ENCODE peak calls at places on chromosome 15, in four cellular contexts. Q is H1, K is GM12878, X is HepG2. T is an unnamed sample.

GRCh38 chr15:71301958-71302621 is 186.8 kb downstream of the THSD4 start:
- DNase-seq in X (no peak), Q (no peak), K (no peak), T (no peak)

GRCh38 chr15:64356443-64357040 is 569 bp upstream of the CSNK1G1 start:
- DNase-seq in Q (no peak), X (peak; percentile 73), K (no peak), T (no peak)

GRCh38 chr15:50058231-50058630 is 60.8 kb downstream of the ATP8B4 start:
- DNase-seq in K (no peak), X (no peak), Q (no peak), T (no peak)

GRCh38 chr15:41819455-41820050 is 8.3 kb upstream of the JMJD7 start:
- DNase-seq in K (no peak), X (no peak), Q (no peak), T (no peak)

GRCh38 chr15:96629501-96629900 is 299.0 kb downstream of the NR2F2 start:
- DNase-seq in X (no peak), K (no peak), Q (no peak), T (no peak)

GRCh38 chr15:44537728-44538240 is 837 bp downstream of the EIF3J start:
- DNase-seq in Q (no peak), K (no peak), X (peak; percentile 49), T (no peak)

GRCh38 chr15:44435893-44436667 is 8.7 kb downstream of the CTDSPL2 start:
- DNase-seq in K (no peak), Q (no peak), X (no peak), T (no peak)

GRCh38 chr15:96849501-96849900 is 519.0 kb downstream of the NR2F2 start:
- DNase-seq in Q (no peak), K (no peak), X (no peak), T (no peak)

GRCh38 chr15:67501177-67501835 is 19.6 kb upstream of the C15orf61 start:
- DNase-seq in K (no peak), Q (no peak), X (peak; percentile 24), T (peak; percentile 6)

GRCh38 chr15:45133561-45133920 is 3.7 kb downstream of the DUOX1 start:
- DNase-seq in Q (no peak), K (no peak), X (no peak), T (no peak)

GRCh38 chr15:78668987-78669386 is 28.0 kb upstream of the CHRNB4 start:
- DNase-seq in Q (no peak), K (no peak), X (no peak), T (no peak)

GRCh38 chr15:76868740-76869139 is 36.4 kb downstream of the SCAPER start:
- DNase-seq in K (no peak), Q (no peak), X (no peak), T (no peak)

GRCh38 chr15:40879609-40880008 is 5.6 kb upstream of the RHOV start:
- DNase-seq in X (no peak), K (no peak), Q (no peak), T (no peak)

GRCh38 chr15:60004846-60005351 is 788 bp downstream of the FOXB1 start:
- DNase-seq in Q (no peak), K (no peak), X (no peak), T (no peak)

GRCh38 chr15:40591310-40591845 is 2.7 kb upstream of the KNL1 start:
- DNase-seq in X (peak; percentile 35), Q (peak; percentile 53), K (no peak), T (no peak)

GRCh38 chr15:60086676-60087446 is 82.8 kb downstream of the FOXB1 start:
- DNase-seq in Q (no peak), X (no peak), K (no peak), T (no peak)

GRCh38 chr15:66906660-66907059 is 158.7 kb upstream of the SMAD3 start:
- DNase-seq in Q (no peak), K (no peak), X (no peak), T (no peak)

GRCh38 chr15:63476229-63476632 is 28.2 kb upstream of the USP3 start:
- DNase-seq in X (peak; percentile 85), K (no peak), Q (no peak), T (no peak)

GRCh38 chr15:44727462-44728231 is 8.7 kb upstream of the TRIM69 start:
- DNase-seq in K (no peak), Q (no peak), X (no peak), T (no peak)

GRCh38 chr15:75350601-75351331 is 3.9 kb downstream of the NEIL1 start:
- DNase-seq in X (no peak), K (no peak), Q (no peak), T (no peak)

GRCh38 chr15:101276501-101277037 is 716 bp downstream of the SELENOS start:
- DNase-seq in X (no peak), Q (no peak), K (no peak), T (no peak)

GRCh38 chr15:85583404-85584390 is 203.3 kb downstream of the AKAP13 start:
- DNase-seq in Q (no peak), X (no peak), K (peak; percentile 93), T (no peak)

GRCh38 chr15:58742424-58743160 is 6.9 kb downstream of the ADAM10 start:
- DNase-seq in Q (no peak), K (no peak), X (peak; percentile 70), T (no peak)

GRCh38 chr15:39181348-39181747 is 399.5 kb upstream of the THBS1 start:
- DNase-seq in K (no peak), X (no peak), Q (no peak), T (no peak)
- TF ChIP-seq SUZ12 in K (no peak), X (no peak), Q (no peak), T (no peak)

DNA sequence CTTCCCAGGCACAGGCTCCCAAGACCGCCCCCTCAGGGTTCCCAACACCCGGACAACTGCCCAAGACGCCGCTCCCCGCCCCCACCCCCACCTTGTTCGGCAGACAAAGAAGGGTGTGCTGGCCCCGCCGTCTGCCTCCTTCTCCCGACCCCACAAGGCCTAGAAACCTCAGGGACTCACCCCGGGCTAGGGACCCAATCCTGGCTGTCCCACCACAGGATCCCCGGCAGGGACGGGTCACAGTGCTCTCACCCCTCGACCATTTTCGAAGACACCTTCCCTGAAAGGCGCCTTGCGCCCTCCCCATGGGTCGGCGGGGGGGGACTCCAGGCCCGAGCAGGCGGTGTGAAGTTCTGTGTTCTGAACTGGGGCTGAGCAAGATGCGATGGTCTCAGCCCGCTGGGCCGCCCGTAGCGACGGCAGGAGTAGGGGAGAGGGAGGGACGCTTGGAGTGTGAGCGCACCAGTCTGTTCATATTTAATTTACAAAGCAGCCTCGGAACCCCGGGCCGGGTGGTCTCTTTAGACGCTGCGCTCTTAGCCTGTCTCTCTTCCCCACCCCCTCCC is 1.5 kb upstream of the ISLR2 start:
- DNase-seq in Q (peak; percentile 73), X (no peak), K (no peak), T (no peak)
- H3K27me3 ChIP-seq in Q (peaks cover 78% of the 10 kb centered on the region), X (peaks cover 10% of the 10 kb centered on the region), K (peaks cover 25% of the 10 kb centered on the region), T (peaks cover 90% of the 10 kb centered on the region)

GRCh38 chr15:92902723-92903587 is 2.8 kb downstream of the CHD2 start:
- DNase-seq in X (no peak), K (no peak), Q (no peak), T (no peak)
- H3K4me3 ChIP-seq in X (peak overlapping the region; percentile 89), K (peak overlapping the region; percentile 95), Q (peak overlapping the region; percentile 91), T (peak overlapping the region; percentile 73)

DNA sequence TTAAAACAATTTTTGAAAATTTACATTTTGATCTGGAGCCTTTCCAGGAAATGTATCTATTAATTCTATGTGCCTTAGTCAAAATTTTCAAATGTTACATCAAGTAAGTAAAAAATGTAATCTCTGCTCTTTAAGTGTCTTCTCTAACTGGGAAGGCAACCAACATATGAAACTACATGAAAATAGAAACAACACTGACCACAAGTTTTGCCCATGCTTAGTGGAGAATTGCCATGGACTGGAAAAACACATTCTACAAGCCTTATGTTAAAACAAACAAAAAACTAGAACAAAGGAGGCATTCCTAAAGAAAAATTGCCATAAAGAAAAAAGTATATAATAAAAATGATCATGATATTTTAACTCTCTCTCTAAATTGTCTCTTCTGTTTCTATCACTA is 75.9 kb upstream of the SPRED1 start:
- DNase-seq in Q (no peak), X (no peak), K (no peak), T (no peak)
- TF ChIP-seq SUZ12 in Q (no peak), X (no peak), K (no peak), T (no peak)

GRCh38 chr15:88604381-88604951 is 16.7 kb upstream of the AEN start:
- DNase-seq in Q (no peak), K (no peak), X (no peak), T (no peak)

GRCh38 chr15:88606437-88606794 is 14.7 kb upstream of the AEN start:
- DNase-seq in Q (no peak), K (no peak), X (no peak), T (no peak)

GRCh38 chr15:88603885-88604284 is 17.3 kb upstream of the AEN start:
- DNase-seq in K (no peak), Q (no peak), X (no peak), T (no peak)

GRCh38 chr15:88605507-88606436 is 15.4 kb upstream of the AEN start:
- DNase-seq in X (no peak), Q (peak; percentile 91), K (no peak), T (peak; percentile 52)

DNA sequence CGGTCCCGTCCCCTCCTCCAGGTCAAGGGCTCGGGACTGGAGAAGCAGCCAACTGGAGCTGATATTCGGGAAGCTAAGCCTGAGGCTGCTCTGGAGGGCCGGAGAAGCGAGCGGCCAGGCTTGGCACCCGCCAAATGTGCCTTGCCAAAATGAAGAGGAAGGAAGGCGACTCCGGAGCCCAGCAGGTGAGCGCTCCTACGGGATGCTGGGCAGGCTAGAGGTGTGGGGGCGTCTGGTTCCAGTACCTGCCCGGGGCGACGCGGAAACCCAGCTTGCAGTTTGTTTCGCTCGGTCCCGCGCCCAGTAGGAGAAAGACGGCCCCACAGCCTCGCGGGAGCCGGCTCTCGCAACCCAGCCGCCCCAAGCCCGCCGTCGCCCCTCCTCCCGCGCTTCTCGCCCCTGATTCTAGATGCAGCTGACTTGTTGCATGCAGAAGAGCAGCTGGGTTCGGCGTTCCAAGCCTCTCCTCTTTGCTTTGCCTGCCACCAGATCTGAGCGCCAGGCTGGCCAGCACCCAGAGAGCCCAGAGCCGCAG is 16.1 kb upstream of the AEN start:
- DNase-seq in K (no peak), X (no peak), Q (no peak), T (no peak)
- H3K27me3 ChIP-seq in K (peaks cover 17% of the 10 kb centered on the region), X (peaks cover 6% of the 10 kb centered on the region), Q (peaks cover 52% of the 10 kb centered on the region), T (peaks cover 80% of the 10 kb centered on the region)

T was measured in NT2/D1.